ENCODE peak calls at places on chromosomes 11 and 22, in five cellular contexts. F is cardiac muscle cell, O is gastrocnemius medialis, J is neural crest cell, U is astrocyte of the spinal cord. G is an unnamed sample.

GRCh38 chr11:66443602-66444001 is 5.0 kb upstream of the MRPL11 start:
- DNase-seq in U (peak; percentile 59), J (no peak), O (no peak), F (peak; percentile 58), G (no peak)

GRCh38 chr11:126607374-126607773 is 251.9 kb downstream of the ST3GAL4 start:
- DNase-seq in J (peak; percentile 59), O (no peak), F (peak; percentile 58), U (peak; percentile 65), G (peak; percentile 80)

GRCh38 chr22:40739723-40740122 is 60.4 kb downstream of the MCHR1 start:
- DNase-seq in J (no peak), U (no peak), O (no peak), F (no peak), G (no peak)

GRCh38 chr11:27357250-27357649 is 5.8 kb downstream of the CCDC34 start:
- DNase-seq in F (no peak), U (no peak), J (no peak), O (peak; percentile 45), G (no peak)

GRCh38 chr11:122113836-122114235 is 2.2 kb downstream of the BLID start:
- DNase-seq in F (peak; percentile 66), J (no peak), O (no peak), U (no peak), G (no peak)

GRCh38 chr11:44011797-44012196 is 36.0 kb upstream of the ACCSL start:
- DNase-seq in F (no peak), U (no peak), O (no peak), J (no peak), G (no peak)

GRCh38 chr11:68354181-68354872 is 41.9 kb downstream of the LRP5 start:
- DNase-seq in O (peak; percentile 57), F (peak; percentile 97), U (peak; percentile 93), J (no peak), G (peak; percentile 72)

GRCh38 chr11:60607483-60607882 is 91.9 kb upstream of the MS4A8 start:
- DNase-seq in J (no peak), F (no peak), O (no peak), U (no peak), G (no peak)

GRCh38 chr22:42585096-42585495 is 29.6 kb downstream of the POLDIP3 start:
- DNase-seq in U (no peak), F (no peak), O (no peak), J (no peak), G (no peak)

GRCh38 chr11:133927690-133928627 is 28.8 kb downstream of the IGSF9B start:
- DNase-seq in O (no peak), U (peak; percentile 35), F (peak; percentile 72), J (peak; percentile 77), G (peak; percentile 83)

G was measured in hepatocyte.